ENCODE peak calls at places on chromosomes 6 and 20, in four cellular contexts. R is NCI-H460, O is foreskin fibroblast, A is fibroblast of the conjunctiva. E is an unnamed sample.

GRCh38 chr20:6533321-6533720 is 234.2 kb upstream of the BMP2 start:
- DNase-seq in A (peak), R (no peak), O (peak), E (peak)

GRCh38 chr6:7974932-7975763 is 64.6 kb upstream of the TXNDC5 start:
- DNase-seq in A (peak), O (peak), R (peak), E (peak)

GRCh38 chr6:11381801-11382513 is 149.5 kb upstream of the NEDD9 start:
- DNase-seq in O (no peak), R (no peak), A (no peak), E (no peak)

GRCh38 chr20:48544402-48545333 is 283.1 kb downstream of the PREX1 start:
- DNase-seq in R (no peak), A (no peak), O (no peak), E (no peak)

GRCh38 chr6:106966671-106967522 is 7.6 kb downstream of the CD24 start:
- DNase-seq in O (no peak), R (no peak), A (no peak), E (no peak)

GRCh38 chr20:362271-363254 is 15.7 kb downstream of the NRSN2 start:
- DNase-seq in O (peak), A (peak), R (peak), E (peak)

GRCh38 chr6:110178626-110179405 is 654 bp downstream of the WASF1 start:
- DNase-seq in A (peak), R (peak), O (peak), E (peak)

GRCh38 chr6:48429610-48430009 is 318.6 kb upstream of the PTCHD4 start:
- DNase-seq in O (no peak), A (no peak), R (no peak), E (no peak)

GRCh38 chr6:16559091-16559490 is 202.2 kb downstream of the ATXN1 start:
- DNase-seq in A (no peak), R (no peak), O (no peak), E (no peak)

GRCh38 chr6:109977791-109978173 is 329 bp upstream of the GPR6 start:
- DNase-seq in A (no peak), R (no peak), O (no peak), E (no peak)

GRCh38 chr6:148374040-148374439 is 31.4 kb downstream of the SASH1 start:
- DNase-seq in O (no peak), R (no peak), A (no peak), E (no peak)

GRCh38 chr20:60249436-60249835 is 291.2 kb downstream of the CDH26 start:
- DNase-seq in R (peak), O (peak), A (peak), E (peak)

GRCh38 chr6:111551521-111552231 is 54.0 kb downstream of the TRAF3IP2 start:
- DNase-seq in O (no peak), A (no peak), R (no peak), E (no peak)

GRCh38 chr20:18090044-18090443 is 32.3 kb upstream of the OVOL2 start:
- DNase-seq in A (no peak), O (no peak), R (no peak), E (no peak)

GRCh38 chr20:5127204-5127858 is 523 bp downstream of the CDS2 start:
- DNase-seq in O (peak), R (no peak), A (no peak), E (peak)

GRCh38 chr6:125791151-125791819 is 525 bp downstream of the NCOA7 start:
- DNase-seq in R (no peak), O (no peak), A (no peak), E (peak)

GRCh38 chr20:24778585-24779031 is 170.5 kb upstream of the CST7 start:
- DNase-seq in A (no peak), R (no peak), O (no peak), E (no peak)

GRCh38 chr6:148530394-148530923 is 187.8 kb downstream of the SASH1 start:
- DNase-seq in A (no peak), R (peak), O (peak), E (peak)

GRCh38 chr6:6545616-6546317 is 42.8 kb upstream of the LY86 start:
- DNase-seq in O (no peak), A (no peak), R (no peak), E (no peak)

GRCh38 chr6:148999921-149000589 is 253.2 kb downstream of the UST start:
- DNase-seq in A (peak), O (peak), R (no peak), E (peak)

GRCh38 chr20:3226864-3227263 is 12.1 kb downstream of the SLC4A11 start:
- DNase-seq in O (no peak), A (no peak), R (no peak), E (no peak)

GRCh38 chr20:37770908-37771307 is 77.1 kb downstream of the CTNNBL1 start:
- DNase-seq in A (no peak), O (no peak), R (no peak), E (no peak)

GRCh38 chr6:41836660-41837052 is 49.2 kb downstream of the TOMM6 start:
- DNase-seq in O (peak), R (no peak), A (no peak), E (no peak)

E was measured in GM03348.